ENCODE peak calls at places on chromosomes 1 and 21, in six cellular contexts. P is osteoblast, N is putamen, O is NCI-H2227 treated with DMSO at 0.1 percent for 48 hours, M is nephron progenitor cell, S is astrocyte of the spinal cord. E is an unnamed sample.

GRCh38 chr1:184860985-184861754 is 106.5 kb upstream of the EDEM3 start:
- DNase-seq in P (no peak), N (no peak), O (no peak), M (no peak), S (no peak), E (no peak)

GRCh38 chr1:226121587-226122400 is 59.3 kb downstream of the H3-3A start:
- DNase-seq in P (peak; percentile 100), N (no peak), O (peak; percentile 73), M (peak; percentile 85), S (peak; percentile 21), E (no peak)

GRCh38 chr1:9201421-9202239 is 32.9 kb upstream of the H6PD start:
- DNase-seq in P (peak; percentile 83), N (no peak), O (peak; percentile 9), M (no peak), S (peak; percentile 62), E (no peak)

GRCh38 chr1:190126728-190127127 is 350.9 kb downstream of the BRINP3 start:
- DNase-seq in P (no peak), N (no peak), O (no peak), M (no peak), S (no peak), E (no peak)

GRCh38 chr1:60535713-60536112 is 462.1 kb upstream of the C1orf87 start:
- DNase-seq in P (no peak), N (no peak), O (no peak), M (no peak), S (no peak), E (no peak)

GRCh38 chr21:33198346-33199135 is 31.2 kb upstream of the IFNAR2 start:
- DNase-seq in P (no peak), N (peak; percentile 70), O (no peak), M (no peak), S (no peak), E (no peak)

GRCh38 chr1:179230251-179230650 is 774 bp upstream of the ABL2 start:
- DNase-seq in P (peak; percentile 86), N (no peak), O (no peak), M (no peak), S (peak; percentile 64), E (peak; percentile 54)

GRCh38 chr1:222928212-222928611 is 113.4 kb downstream of the DISP1 start:
- DNase-seq in P (no peak), N (peak; percentile 17), O (peak; percentile 20), M (peak; percentile 55), S (peak; percentile 45), E (no peak)

GRCh38 chr21:43318368-43318767 is 108.6 kb downstream of the SIK1 start:
- DNase-seq in P (no peak), N (no peak), O (no peak), M (no peak), S (no peak), E (no peak)

GRCh38 chr1:67978988-67979516 is 71.4 kb downstream of the DIRAS3 start:
- DNase-seq in P (no peak), N (no peak), O (peak; percentile 38), M (no peak), S (peak; percentile 91), E (peak; percentile 89)

GRCh38 chr1:167516404-167517388 is 1.6 kb downstream of the CD247 start:
- DNase-seq in P (no peak), N (no peak), O (no peak), M (no peak), S (no peak), E (no peak)

GRCh38 chr1:235946570-235946981 is 79.9 kb upstream of the LYST start:
- DNase-seq in P (no peak), N (no peak), O (no peak), M (no peak), S (peak; percentile 83), E (no peak)

GRCh38 chr1:84998642-84999280 is 1.8 kb upstream of the MCOLN2 start:
- DNase-seq in P (peak; percentile 47), N (no peak), O (no peak), M (no peak), S (peak; percentile 49), E (no peak)

GRCh38 chr21:32861871-32862270 is 90.3 kb upstream of the PAXBP1 start:
- DNase-seq in P (no peak), N (no peak), O (no peak), M (no peak), S (no peak), E (no peak)

GRCh38 chr1:97489834-97490233 is 431.0 kb downstream of the DPYD start:
- DNase-seq in P (no peak), N (no peak), O (no peak), M (no peak), S (peak; percentile 12), E (peak; percentile 33)

GRCh38 chr1:147717051-147717705 is 43.2 kb downstream of the GJA5 start:
- DNase-seq in P (no peak), N (no peak), O (no peak), M (no peak), S (no peak), E (peak; percentile 48)

GRCh38 chr1:68384321-68384813 is 65.4 kb downstream of the RPE65 start:
- DNase-seq in P (peak; percentile 92), N (peak; percentile 38), O (peak; percentile 13), M (no peak), S (peak; percentile 100), E (peak; percentile 97)

GRCh38 chr1:156692409-156692957 is 12.9 kb downstream of the CRABP2 start:
- DNase-seq in P (peak; percentile 54), N (no peak), O (no peak), M (peak; percentile 54), S (no peak), E (no peak)

GRCh38 chr1:214551436-214552173 is at the start of gene PTPN14:
- DNase-seq in P (peak; percentile 98), N (peak; percentile 66), O (peak; percentile 43), M (peak; percentile 92), S (peak; percentile 97), E (peak; percentile 82)

GRCh38 chr1:2384941-2385481 is 6.3 kb downstream of the MORN1 start:
- DNase-seq in P (peak; percentile 70), N (no peak), O (no peak), M (no peak), S (no peak), E (no peak)

GRCh38 chr1:55156093-55156492 is 59.1 kb downstream of the USP24 start:
- DNase-seq in P (no peak), N (no peak), O (no peak), M (no peak), S (peak; percentile 58), E (no peak)

GRCh38 chr1:91900538-91900937 is 14.6 kb upstream of the TGFBR3 start:
- DNase-seq in P (peak; percentile 88), N (no peak), O (no peak), M (no peak), S (peak; percentile 90), E (peak; percentile 93)

GRCh38 chr1:201595381-201595780 is 56.5 kb downstream of the NAV1 start:
- DNase-seq in P (no peak), N (no peak), O (no peak), M (no peak), S (no peak), E (no peak)

GRCh38 chr1:160169553-160170399 is 18.4 kb downstream of the ATP1A4 start:
- DNase-seq in P (no peak), N (no peak), O (peak; percentile 86), M (peak; percentile 21), S (peak; percentile 83), E (no peak)

GRCh38 chr1:41496080-41497055 is 11.9 kb upstream of the EDN2 start:
- DNase-seq in P (peak; percentile 98), N (no peak), O (no peak), M (peak; percentile 84), S (peak; percentile 88), E (peak; percentile 91)

GRCh38 chr1:27000092-27000816 is 6.8 kb downstream of the TRNP1 start:
- DNase-seq in P (no peak), N (no peak), O (no peak), M (no peak), S (no peak), E (no peak)

GRCh38 chr1:48878191-48878940 is 101.7 kb upstream of the BEND5 start:
- DNase-seq in P (no peak), N (no peak), O (no peak), M (no peak), S (peak; percentile 88), E (no peak)

E was measured in NCI-H226.